ENCODE peak calls at places on chromosomes 4 and X, in nine cellular contexts. R is DND-41, H is nephron progenitor cell, G is mammary epithelial cell, W is cardiac muscle cell, C is IMR-90, S is adrenal gland, Q is uterus, T is H9. J is an unnamed sample.

GRCh38 chr4:156962551-156962974 is 9.0 kb downstream of the PDGFC start:
- DNase-seq in R (no peak), H (no peak), G (no peak), W (no peak), C (peak; percentile 99), S (no peak), Q (peak; percentile 59), T (no peak), J (no peak)

GRCh38 chr4:67533112-67533511 is 12.2 kb downstream of the CENPC start:
- DNase-seq in R (no peak), H (no peak), G (no peak), W (no peak), C (no peak), S (no peak), Q (no peak), T (no peak), J (no peak)

GRCh38 chr4:129043523-129043922 is 49.8 kb downstream of the SCLT1 start:
- DNase-seq in R (no peak), H (no peak), G (no peak), W (no peak), C (peak; percentile 9), S (no peak), Q (no peak), T (no peak), J (no peak)

GRCh38 chrX:100512471-100512870 is 72.3 kb upstream of the TNMD start:
- DNase-seq in R (no peak), H (no peak), G (peak; percentile 2), W (peak; percentile 22), C (peak; percentile 1), S (no peak), Q (no peak), T (no peak), J (peak; percentile 15)

GRCh38 chrX:52216541-52216940 is 31.9 kb downstream of the MAGED4 start:
- DNase-seq in R (no peak), H (no peak), G (no peak), W (no peak), C (no peak), S (no peak), Q (no peak), T (no peak), J (no peak)

GRCh38 chr4:87848622-87849351 is 16.0 kb downstream of the MEPE start:
- DNase-seq in R (peak; percentile 33), H (peak; percentile 47), G (peak; percentile 33), W (peak; percentile 64), C (peak; percentile 56), S (peak; percentile 72), Q (peak; percentile 45), T (peak; percentile 44), J (peak; percentile 71)

GRCh38 chr4:71300964-71301363 is 37.9 kb upstream of the SLC4A4 start:
- DNase-seq in R (no peak), H (no peak), G (no peak), W (no peak), C (no peak), S (peak; percentile 9), Q (no peak), T (no peak), J (no peak)

GRCh38 chrX:43349363-43349762 is 306.7 kb upstream of the MAOA start:
- DNase-seq in R (peak; percentile 45), H (peak; percentile 21), G (peak; percentile 32), W (peak; percentile 46), C (peak; percentile 19), S (peak; percentile 31), Q (no peak), T (peak; percentile 76), J (peak; percentile 62)

GRCh38 chr4:184873039-184873438 is 47.3 kb upstream of the ACSL1 start:
- DNase-seq in R (no peak), H (no peak), G (no peak), W (no peak), C (no peak), S (no peak), Q (peak; percentile 20), T (no peak), J (no peak)

GRCh38 chr4:40856836-40857362 is 107.1 kb downstream of the NSUN7 start:
- DNase-seq in R (no peak), H (peak; percentile 87), G (peak; percentile 20), W (peak; percentile 87), C (peak; percentile 38), S (peak; percentile 64), Q (peak; percentile 58), T (peak; percentile 91), J (peak; percentile 92)

GRCh38 chr4:5458676-5459075 is 249.7 kb downstream of the EVC2 start:
- DNase-seq in R (no peak), H (no peak), G (no peak), W (no peak), C (no peak), S (no peak), Q (no peak), T (no peak), J (no peak)

GRCh38 chr4:139077567-139078355 is 62.2 kb downstream of the NOCT start:
- DNase-seq in R (no peak), H (no peak), G (no peak), W (no peak), C (no peak), S (no peak), Q (no peak), T (no peak), J (no peak)

GRCh38 chr4:184851200-184851541 is 25.4 kb upstream of the ACSL1 start:
- DNase-seq in R (no peak), H (no peak), G (peak; percentile 9), W (no peak), C (no peak), S (peak; percentile 48), Q (no peak), T (no peak), J (no peak)

GRCh38 chrX:139702658-139703057 is 5.3 kb downstream of the MCF2 start:
- DNase-seq in R (no peak), H (no peak), G (no peak), W (no peak), C (no peak), S (no peak), Q (no peak), T (no peak), J (no peak)

DNA sequence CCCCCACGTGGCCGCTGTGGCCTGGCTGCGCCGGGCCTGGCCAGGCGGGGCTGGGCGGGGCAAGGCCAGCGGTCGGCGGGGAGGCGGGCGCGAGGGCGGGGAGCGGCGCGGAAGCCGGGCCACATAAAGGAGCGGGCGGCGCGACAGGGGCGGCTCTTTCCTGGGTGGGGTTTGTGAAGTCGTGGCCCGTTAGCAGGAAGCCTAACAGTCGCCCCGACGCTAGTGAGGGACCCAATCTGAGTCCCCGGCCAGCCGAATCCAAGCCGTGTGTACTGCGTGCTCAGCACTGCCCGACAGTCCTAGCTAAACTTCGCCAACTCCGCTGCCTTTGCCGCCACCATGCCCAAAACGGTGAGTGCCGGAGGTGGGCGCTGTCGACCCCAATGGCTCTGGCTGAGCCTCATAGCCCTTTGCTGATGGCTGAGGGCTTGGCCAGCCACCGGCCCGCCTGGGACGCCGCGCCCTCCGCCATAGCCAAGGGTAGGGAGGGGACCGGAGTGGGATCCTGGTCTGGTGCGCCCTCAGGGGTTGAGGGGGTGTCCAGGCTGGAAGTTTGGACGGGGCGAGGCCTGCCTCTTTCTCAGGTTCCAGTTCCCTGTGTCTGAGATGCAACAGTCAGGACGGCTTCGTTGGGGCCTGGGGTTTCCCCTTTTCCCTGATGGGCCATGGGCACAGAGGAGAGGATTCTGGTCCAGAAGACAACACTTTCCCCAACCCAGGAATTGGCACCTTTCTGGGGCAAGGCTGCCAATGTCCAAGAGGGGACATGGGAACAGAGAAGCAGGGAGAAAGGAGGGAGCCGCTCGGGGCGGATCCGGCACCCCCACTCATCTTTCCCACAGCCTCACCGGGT is at the start of gene MSN:
- DNase-seq in R (peak; percentile 82), H (peak; percentile 67), G (peak; percentile 55), W (peak; percentile 62), C (peak; percentile 35), S (peak; percentile 75), Q (peak; percentile 77), T (peak; percentile 57), J (peak; percentile 68)
- TF ChIP-seq CTCF in R (peak; percentile 56), H (peak; percentile 6), G (no peak), W (no peak), C (no peak), S (no peak), Q (no peak), T (peak; percentile 40), J (peak; percentile 43)

GRCh38 chr4:7928711-7929505 is 10.8 kb downstream of the AFAP1 start:
- DNase-seq in R (no peak), H (no peak), G (no peak), W (no peak), C (no peak), S (no peak), Q (no peak), T (no peak), J (peak; percentile 46)
- TF ChIP-seq CTCF in R (no peak), H (no peak), G (peak; percentile 56), W (peak; percentile 33), C (peak; percentile 44), S (no peak), Q (no peak), T (peak; percentile 33), J (peak; percentile 48)

GRCh38 chr4:94668724-94669123 is 89.0 kb upstream of the BMPR1B start:
- DNase-seq in R (no peak), H (no peak), G (no peak), W (no peak), C (no peak), S (no peak), Q (no peak), T (no peak), J (no peak)

GRCh38 chr4:94665500-94666398 is 92.0 kb upstream of the BMPR1B start:
- DNase-seq in R (no peak), H (no peak), G (no peak), W (no peak), C (no peak), S (no peak), Q (no peak), T (no peak), J (no peak)

GRCh38 chr4:94673961-94674360 is 83.8 kb upstream of the BMPR1B start:
- DNase-seq in R (no peak), H (no peak), G (no peak), W (no peak), C (no peak), S (no peak), Q (no peak), T (no peak), J (no peak)

GRCh38 chr4:94669672-94670664 is 87.8 kb upstream of the BMPR1B start:
- DNase-seq in R (no peak), H (no peak), G (no peak), W (no peak), C (no peak), S (no peak), Q (no peak), T (no peak), J (no peak)

GRCh38 chr4:94671113-94671512 is 86.6 kb upstream of the BMPR1B start:
- DNase-seq in R (no peak), H (no peak), G (no peak), W (no peak), C (no peak), S (no peak), Q (no peak), T (no peak), J (no peak)
- TF ChIP-seq CTCF in R (no peak), H (no peak), G (no peak), W (no peak), C (no peak), S (no peak), Q (no peak), T (no peak), J (no peak)

DNA sequence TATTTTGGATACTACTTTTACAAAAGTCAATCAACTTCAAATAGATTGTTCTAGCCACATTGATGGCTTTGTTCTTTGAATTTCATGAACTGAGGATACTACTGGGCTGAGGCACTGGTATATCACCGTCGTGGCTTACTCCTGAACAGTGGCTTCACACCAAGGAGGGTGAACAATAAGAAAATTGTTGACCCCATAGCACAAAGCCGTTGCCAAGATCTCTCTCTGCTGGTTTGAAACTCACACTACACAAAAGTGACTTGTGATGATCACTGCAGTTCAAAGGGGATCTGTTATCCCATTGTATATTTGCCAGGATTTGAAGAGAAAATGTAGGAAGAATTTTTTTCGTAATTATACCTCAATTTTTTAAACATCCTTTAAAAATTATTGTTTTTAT is 119.6 kb downstream of the PDLIM5 start:
- DNase-seq in R (no peak), H (no peak), G (no peak), W (no peak), C (no peak), S (no peak), Q (no peak), T (no peak), J (peak; percentile 25)
- TF ChIP-seq CTCF in R (no peak), H (no peak), G (no peak), W (no peak), C (no peak), S (no peak), Q (no peak), T (peak; percentile 23), J (peak; percentile 5)